ENCODE peak calls at places on chromosomes 3 and 15, in five cellular contexts. O is CD8-positive, alpha-beta T cell; S is ELR; U is thoracic aorta; Z is neural crest cell. H is an unnamed sample.

GRCh38 chr3:1118074-1118473 is 25.2 kb downstream of the CNTN6 start:
- DNase-seq in O (no peak), S (no peak), U (no peak), Z (no peak), H (no peak)

GRCh38 chr3:129123314-129124060 is 1.9 kb upstream of the RAB43 start:
- DNase-seq in O (no peak), S (no peak), U (no peak), Z (no peak), H (no peak)

GRCh38 chr3:81549388-81549787 is 212.1 kb downstream of the GBE1 start:
- DNase-seq in O (no peak), S (no peak), U (no peak), Z (no peak), H (no peak)

GRCh38 chr15:39834256-39834655 is 51.6 kb upstream of the FSIP1 start:
- DNase-seq in O (no peak), S (peak), U (no peak), Z (no peak), H (no peak)

GRCh38 chr3:12508316-12508715 is 24.0 kb downstream of the TSEN2 start:
- DNase-seq in O (no peak), S (peak), U (peak), Z (no peak), H (no peak)

GRCh38 chr3:194608981-194609380 is 24.2 kb downstream of the TMEM44 start:
- DNase-seq in O (no peak), S (no peak), U (no peak), Z (no peak), H (no peak)

GRCh38 chr3:143998266-143998665 is 26.6 kb downstream of the DIPK2A start:
- DNase-seq in O (no peak), S (peak), U (no peak), Z (no peak), H (no peak)

GRCh38 chr3:105040026-105040622 is 326.6 kb upstream of the ALCAM start:
- DNase-seq in O (no peak), S (no peak), U (no peak), Z (no peak), H (no peak)

GRCh38 chr3:50890688-50891344 is 216.1 kb downstream of the DOCK3 start:
- DNase-seq in O (no peak), S (no peak), U (no peak), Z (no peak), H (no peak)

GRCh38 chr3:113629941-113630340 is 66.5 kb downstream of the USF3 start:
- DNase-seq in O (no peak), S (no peak), U (no peak), Z (no peak), H (no peak)

GRCh38 chr15:59434481-59434880 is 3.5 kb upstream of the FAM81A start:
- DNase-seq in O (no peak), S (no peak), U (no peak), Z (no peak), H (no peak)

GRCh38 chr3:135125171-135125801 is 330.2 kb downstream of the EPHB1 start:
- DNase-seq in O (no peak), S (peak), U (no peak), Z (peak), H (no peak)

GRCh38 chr3:168116279-168116678 is 20.6 kb upstream of the GOLIM4 start:
- DNase-seq in O (no peak), S (no peak), U (no peak), Z (no peak), H (peak)

GRCh38 chr15:34691024-34691423 is 63.8 kb downstream of the GJD2 start:
- DNase-seq in O (no peak), S (peak), U (no peak), Z (no peak), H (no peak)

GRCh38 chr3:159950156-159950898 is 38.3 kb upstream of the IL12A start:
- DNase-seq in O (no peak), S (no peak), U (no peak), Z (no peak), H (no peak)

GRCh38 chr3:6281662-6282061 is 579.3 kb upstream of the GRM7 start:
- DNase-seq in O (no peak), S (no peak), U (no peak), Z (no peak), H (no peak)

GRCh38 chr3:48826451-48826850 is 21.2 kb downstream of the PRKAR2A start:
- DNase-seq in O (no peak), S (peak), U (peak), Z (no peak), H (no peak)

GRCh38 chr3:17140670-17141505 is 256.1 kb downstream of the PLCL2 start:
- DNase-seq in O (no peak), S (peak), U (peak), Z (no peak), H (no peak)

GRCh38 chr15:36053746-36054145 is 507.8 kb upstream of the DPH6 start:
- DNase-seq in O (no peak), S (peak), U (no peak), Z (no peak), H (no peak)

GRCh38 chr3:191523099-191523498 is 62.1 kb downstream of the PYDC2 start:
- DNase-seq in O (no peak), S (no peak), U (no peak), Z (no peak), H (no peak)

GRCh38 chr15:70376929-70377691 is 279.4 kb upstream of the TLE3 start:
- DNase-seq in O (no peak), S (peak), U (no peak), Z (no peak), H (peak)

GRCh38 chr3:126259411-126260391 is 79.3 kb upstream of the ALDH1L1 start:
- DNase-seq in O (no peak), S (peak), U (peak), Z (peak), H (peak)

GRCh38 chr3:55555866-55556621 is 68.9 kb upstream of the WNT5A start:
- DNase-seq in O (no peak), S (no peak), U (no peak), Z (no peak), H (no peak)

GRCh38 chr3:19151171-19151570 is 2.9 kb downstream of the KCNH8 start:
- DNase-seq in O (no peak), S (no peak), U (no peak), Z (no peak), H (no peak)

GRCh38 chr3:194323785-194324735 is 27.1 kb downstream of the CPN2 start:
- DNase-seq in O (peak), S (peak), U (no peak), Z (no peak), H (no peak)

GRCh38 chr3:105827959-105828358 is 40.9 kb downstream of the CBLB start:
- DNase-seq in O (no peak), S (peak), U (no peak), Z (no peak), H (no peak)

GRCh38 chr3:191239439-191240035 is 40.5 kb downstream of the OSTN start:
- DNase-seq in O (no peak), S (no peak), U (no peak), Z (no peak), H (no peak)

GRCh38 chr3:146142757-146143156 is 18.2 kb downstream of the PLOD2 start:
- DNase-seq in O (no peak), S (peak), U (no peak), Z (no peak), H (no peak)

GRCh38 chr3:52090131-52090548 is 33.8 kb upstream of the DUSP7 start:
- DNase-seq in O (no peak), S (peak), U (peak), Z (no peak), H (peak)

GRCh38 chr3:132034486-132035464 is at the start of gene CPNE4:
- DNase-seq in O (no peak), S (peak), U (peak), Z (peak), H (peak)

GRCh38 chr15:40081691-40082194 is 26.9 kb downstream of the BMF start:
- DNase-seq in O (no peak), S (peak), U (no peak), Z (peak), H (peak)

H was measured in body of pancreas.